ENCODE peak calls at places on chromosomes 4 and X, in four cellular contexts. E is lower lobe of right lung, P is AG04450, O is cardiac muscle cell. N is an unnamed sample.

GRCh38 chr4:120718979-120719566 is 203.5 kb downstream of the PRDM5 start:
- DNase-seq in E (no peak), P (peak), O (peak), N (no peak)

GRCh38 chrX:12548341-12548740 is 242.9 kb upstream of the PRPS2 start:
- DNase-seq in P (no peak), O (no peak), E (no peak), N (no peak)

GRCh38 chrX:71158603-71159002 is 14.0 kb downstream of the NLGN3 start:
- DNase-seq in P (no peak), O (no peak), E (no peak), N (no peak)

GRCh38 chrX:30488092-30488491 is 89.5 kb downstream of the TASL start:
- DNase-seq in E (no peak), O (peak), P (no peak), N (no peak)

GRCh38 chrX:7948483-7948882 is 21.3 kb upstream of the PNPLA4 start:
- DNase-seq in O (no peak), E (no peak), P (no peak), N (no peak)

GRCh38 chr4:98519268-98519993 is 139.0 kb downstream of the TSPAN5 start:
- DNase-seq in P (peak), O (no peak), E (no peak), N (no peak)

GRCh38 chr4:53682908-53683307 is 91.6 kb upstream of the LNX1 start:
- DNase-seq in P (no peak), O (no peak), E (no peak), N (no peak)

GRCh38 chr4:57154926-57155325 is 44.7 kb upstream of the IGFBP7 start:
- DNase-seq in P (no peak), O (no peak), E (no peak), N (no peak)

GRCh38 chr4:184506527-184507121 is 32.3 kb upstream of the IRF2 start:
- DNase-seq in O (no peak), P (no peak), E (no peak), N (no peak)

GRCh38 chrX:124984140-124984813 is 335.4 kb upstream of the TEX13C start:
- DNase-seq in O (no peak), P (no peak), E (no peak), N (no peak)

GRCh38 chr4:82042042-82042441 is 331.7 kb downstream of the HNRNPD start:
- DNase-seq in E (no peak), P (no peak), O (no peak), N (no peak)

GRCh38 chr4:169116270-169116901 is 106.3 kb upstream of the CBR4 start:
- DNase-seq in E (peak), O (no peak), P (no peak), N (no peak)

GRCh38 chr4:8516996-8517550 is 63.1 kb upstream of the GPR78 start:
- DNase-seq in P (no peak), E (no peak), O (no peak), N (no peak)

GRCh38 chr4:43251760-43252317 is 359.3 kb downstream of the GRXCR1 start:
- DNase-seq in O (no peak), E (no peak), P (no peak), N (no peak)

GRCh38 chr4:145098675-145099037 is 545 bp downstream of the ABCE1 start:
- DNase-seq in P (no peak), O (peak), E (no peak), N (peak)

GRCh38 chr4:83011779-83012630 is 1.4 kb upstream of the LIN54 start:
- DNase-seq in E (peak), O (peak), P (no peak), N (no peak)

GRCh38 chr4:142809559-142809958 is 36.5 kb downstream of the INPP4B start:
- DNase-seq in P (no peak), O (no peak), E (no peak), N (no peak)

GRCh38 chrX:48508400-48509244 is at the start of gene PORCN:
- DNase-seq in E (peak), O (peak), P (no peak), N (no peak)

GRCh38 chr4:168167714-168168284 is 75.5 kb downstream of the ANXA10 start:
- DNase-seq in E (no peak), P (no peak), O (no peak), N (no peak)

GRCh38 chrX:11185861-11186260 is 74.7 kb downstream of the HCCS start:
- DNase-seq in P (no peak), O (peak), E (no peak), N (no peak)

GRCh38 chr4:42671431-42672194 is 14.7 kb upstream of the ATP8A1 start:
- DNase-seq in E (no peak), O (no peak), P (no peak), N (no peak)

GRCh38 chrX:2401590-2402360 is 99.0 kb downstream of the DHRSX start:
- DNase-seq in O (no peak), E (no peak), P (no peak), N (peak)

GRCh38 chr4:6785572-6785925 is 3.0 kb downstream of the KIAA0232 start:
- DNase-seq in O (no peak), E (no peak), P (no peak), N (no peak)

GRCh38 chrX:40154229-40154852 is 56.6 kb upstream of the BCOR start:
- DNase-seq in E (no peak), O (peak), P (no peak), N (no peak)

GRCh38 chr4:2412534-2412884 is 5.9 kb downstream of the ZFYVE28 start:
- DNase-seq in P (no peak), O (no peak), E (no peak), N (no peak)

GRCh38 chr4:36824682-36825081 is 419.9 kb upstream of the NWD2 start:
- DNase-seq in P (no peak), O (no peak), E (no peak), N (no peak)

GRCh38 chr4:152686452-152687013 is 6.7 kb upstream of the TMEM154 start:
- DNase-seq in P (no peak), O (no peak), E (no peak), N (no peak)

GRCh38 chrX:129653181-129653984 is 1.4 kb downstream of the APLN start:
- DNase-seq in E (no peak), P (no peak), O (no peak), N (no peak)

GRCh38 chr4:15516494-15516893 is 46.8 kb downstream of the CC2D2A start:
- DNase-seq in O (no peak), E (no peak), P (no peak), N (no peak)

GRCh38 chr4:180542445-180543100 is 1700.6 kb upstream of the TENM3 start:
- DNase-seq in P (no peak), O (no peak), E (no peak), N (peak)

GRCh38 chr4:124083706-124084105 is 628.8 kb downstream of the ANKRD50 start:
- DNase-seq in E (no peak), P (no peak), O (no peak), N (no peak)

GRCh38 chr4:124090007-124090406 is 622.5 kb downstream of the ANKRD50 start:
- DNase-seq in E (no peak), O (no peak), P (no peak), N (no peak)

DNA sequence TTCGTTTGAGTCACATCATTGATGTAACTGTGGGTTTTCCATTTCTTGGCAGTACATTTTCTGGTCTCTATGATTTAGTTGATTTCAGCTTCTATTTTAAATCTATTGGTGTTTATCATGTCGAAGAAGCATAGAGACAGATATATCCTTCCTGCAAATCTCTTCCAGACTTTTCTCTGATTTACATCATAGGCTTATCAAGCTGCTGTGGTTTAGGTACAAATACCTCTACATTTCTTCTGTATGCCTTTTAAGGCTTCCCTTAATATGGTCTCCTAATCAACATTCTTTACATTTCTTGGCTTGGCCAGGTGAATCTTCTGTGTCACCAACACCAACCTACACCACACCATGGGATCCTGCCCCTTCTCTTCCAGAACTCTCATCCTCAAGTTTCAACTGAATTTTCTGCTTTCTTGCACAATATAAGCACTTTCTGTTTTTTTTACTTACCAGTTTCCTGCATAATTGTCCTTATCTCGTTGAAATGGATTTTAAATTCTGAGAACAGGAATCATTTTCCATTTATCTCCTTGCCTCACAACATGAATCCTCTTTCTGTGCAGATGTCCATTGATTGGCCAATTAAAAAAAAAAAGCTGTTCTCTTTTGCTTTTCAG is 626.9 kb downstream of the ANKRD50 start:
- DNase-seq in O (no peak), P (no peak), E (no peak), N (no peak)
- H3K4me3 ChIP-seq in O (no peak), P (no peak), E (no peak), N (no peak)

GRCh38 chr4:107037188-107037587 is 1.1 kb upstream of the DKK2 start:
- DNase-seq in P (no peak), E (peak), O (peak), N (no peak)

GRCh38 chr4:107035711-107036601 is at the start of gene DKK2:
- DNase-seq in P (no peak), E (peak), O (peak), N (no peak)

GRCh38 chr4:107034982-107035710 is 967 bp downstream of the DKK2 start:
- DNase-seq in E (peak), P (no peak), O (peak), N (no peak)

GRCh38 chr4:107036602-107037151 is 564 bp upstream of the DKK2 start:
- DNase-seq in E (no peak), P (no peak), O (no peak), N (no peak)

DNA sequence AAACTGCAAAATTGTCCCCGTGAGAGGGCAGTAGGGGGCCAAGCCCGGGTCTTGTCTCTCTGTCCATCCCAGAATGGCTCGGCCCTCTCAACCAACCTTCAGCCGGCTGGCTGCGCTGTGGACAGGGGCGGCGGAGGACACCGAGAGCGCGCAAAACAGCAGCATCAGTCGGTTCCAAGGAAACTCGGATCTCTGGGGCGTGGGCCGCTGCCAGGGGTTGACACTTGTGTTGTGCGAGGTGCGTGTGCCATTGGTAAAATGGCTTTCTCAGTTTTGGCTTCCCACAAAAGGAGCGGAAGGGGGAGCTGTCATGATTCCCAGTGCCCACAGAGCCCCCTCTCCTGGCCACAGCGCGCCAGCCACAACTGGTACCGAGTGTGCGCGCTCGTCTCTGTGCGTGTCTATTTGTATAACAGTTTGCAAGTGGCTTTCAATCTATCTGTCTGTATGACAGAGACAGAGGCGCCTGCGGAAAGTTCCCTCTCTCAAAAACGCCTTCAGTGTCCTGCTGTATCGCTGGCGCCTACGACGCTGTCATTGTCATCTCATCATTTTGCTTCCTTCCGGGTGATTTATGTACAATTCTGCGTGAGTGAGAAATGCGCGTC is 1.9 kb downstream of the DKK2 start:
- DNase-seq in P (no peak), E (no peak), O (peak), N (no peak)
- H3K4me3 ChIP-seq in P (no peak), E (peak), O (peak), N (peak)

DNA sequence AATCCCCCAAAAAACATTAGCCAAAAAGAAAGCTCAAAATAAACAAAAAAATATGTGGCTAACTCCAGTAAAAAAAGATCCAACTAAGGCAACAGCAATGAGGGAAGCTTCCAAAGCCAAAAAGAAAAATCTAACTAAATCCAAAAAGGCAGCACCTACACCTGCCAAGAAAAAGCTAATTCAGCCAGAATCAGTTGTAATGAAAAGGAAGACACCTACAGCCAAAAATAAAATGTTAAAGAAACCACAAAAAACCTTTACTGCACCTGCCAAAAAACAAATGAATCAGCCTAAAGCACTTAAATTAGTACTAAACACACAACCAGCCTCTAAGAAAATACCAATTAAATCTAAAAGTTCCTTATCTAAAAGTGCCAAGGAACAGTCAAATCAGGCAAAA is 37.2 kb upstream of the CABS1 start:
- DNase-seq in O (no peak), P (no peak), E (no peak), N (no peak)
- H3K4me3 ChIP-seq in O (no peak), P (no peak), E (no peak), N (no peak)

GRCh38 chr4:79623125-79623905 is 215.3 kb upstream of the GK2 start:
- DNase-seq in O (no peak), E (no peak), P (no peak), N (no peak)
- H3K4me3 ChIP-seq in O (no peak), E (no peak), P (no peak), N (no peak)

GRCh38 chrX:120308558-120308957 is 2.7 kb downstream of the TMEM255A start:
- DNase-seq in P (no peak), O (peak), E (peak), N (no peak)
- H3K4me3 ChIP-seq in P (no peak), O (peak), E (no peak), N (no peak)

DNA sequence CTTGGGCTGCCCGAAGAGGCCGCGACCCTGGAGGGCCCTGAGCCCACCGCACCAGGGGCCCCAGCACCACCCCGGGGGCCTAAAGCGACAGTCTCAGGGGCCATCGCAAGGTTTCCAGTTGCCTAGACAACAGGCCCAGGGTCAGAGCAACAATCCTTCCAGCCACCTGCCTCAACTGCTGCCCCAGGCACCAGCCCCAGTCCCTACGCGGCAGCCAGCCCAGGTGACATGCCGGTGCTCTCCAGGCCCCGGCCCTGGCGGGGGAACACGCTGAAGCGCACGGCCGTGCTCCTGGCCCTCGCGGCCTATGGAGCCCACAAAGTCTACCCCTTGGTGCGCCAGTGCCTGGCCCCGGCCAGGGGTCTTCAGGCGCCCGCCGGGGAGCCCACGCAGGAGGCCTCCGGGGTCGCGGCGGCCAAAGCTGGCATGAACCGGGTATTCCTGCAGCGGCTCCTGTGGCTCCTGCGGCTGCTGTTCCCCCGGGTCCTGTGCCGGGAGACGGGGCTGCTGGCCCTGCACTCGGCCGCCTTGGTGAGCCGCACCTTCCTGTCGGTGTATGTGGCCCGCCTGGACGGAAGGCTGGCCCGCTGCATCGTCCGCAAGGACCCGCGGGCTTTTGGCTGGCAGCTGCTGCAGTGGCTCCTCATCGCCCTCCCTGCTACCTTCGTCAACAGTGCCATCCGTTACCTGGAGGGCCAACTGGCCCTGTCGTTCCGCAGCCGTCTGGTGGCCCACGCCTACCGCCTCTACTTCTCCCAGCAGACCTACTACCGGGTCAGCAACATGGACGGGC is 579 bp downstream of the ABCD1 start:
- DNase-seq in E (no peak), O (no peak), P (no peak), N (no peak)
- H3K4me3 ChIP-seq in E (peak), O (peak), P (peak), N (peak)